ENCODE peak calls at places on chromosomes 12 and 14, in seven cellular contexts. One of them, this sample, is unnamed.

GRCh38 chr12:47722926-47723631 is 2.2 kb downstream of the ENDOU start:
- DNase-seq in T-cell: no peak
- DNase-seq in foreskin fibroblast: no peak
- DNase-seq in C1 segment of cervical spinal cord: no peak
- DNase-seq in NCI-H524: no peak
- DNase-seq in NCI-H748 treated with DMSO at 0.1 percent for 48 hours: no peak
- DNase-seq in adrenal gland: no peak
- DNase-seq in this sample: no peak

GRCh38 chr14:38197001-38197760 is 10.5 kb upstream of the SSTR1 start:
- DNase-seq in NCI-H524: no peak
- DNase-seq in foreskin fibroblast: peak; percentile 33
- DNase-seq in adrenal gland: no peak
- DNase-seq in NCI-H748 treated with DMSO at 0.1 percent for 48 hours: no peak
- DNase-seq in C1 segment of cervical spinal cord: no peak
- DNase-seq in T-cell: no peak
- DNase-seq in this sample: peak; percentile 23

GRCh38 chr12:48263617-48264016 is 60.5 kb upstream of the OR10AD1 start:
- DNase-seq in NCI-H748 treated with DMSO at 0.1 percent for 48 hours: no peak
- DNase-seq in T-cell: no peak
- DNase-seq in adrenal gland: no peak
- DNase-seq in C1 segment of cervical spinal cord: no peak
- DNase-seq in foreskin fibroblast: no peak
- DNase-seq in NCI-H524: no peak
- DNase-seq in this sample: no peak

GRCh38 chr14:73502017-73502619 is 11.4 kb downstream of the RIOX1 start:
- DNase-seq in C1 segment of cervical spinal cord: no peak
- DNase-seq in T-cell: no peak
- DNase-seq in NCI-H524: no peak
- DNase-seq in adrenal gland: no peak
- DNase-seq in foreskin fibroblast: peak; percentile 68
- DNase-seq in NCI-H748 treated with DMSO at 0.1 percent for 48 hours: no peak
- DNase-seq in this sample: no peak

GRCh38 chr12:46664771-46665287 is 161.0 kb downstream of the SLC38A4 start:
- DNase-seq in NCI-H524: no peak
- DNase-seq in C1 segment of cervical spinal cord: no peak
- DNase-seq in foreskin fibroblast: peak; percentile 94
- DNase-seq in adrenal gland: peak; percentile 41
- DNase-seq in T-cell: no peak
- DNase-seq in NCI-H748 treated with DMSO at 0.1 percent for 48 hours: peak; percentile 27
- DNase-seq in this sample: peak; percentile 72

GRCh38 chr12:52945389-52946232 is 3.3 kb upstream of the KRT18 start:
- DNase-seq in foreskin fibroblast: peak; percentile 31
- DNase-seq in adrenal gland: no peak
- DNase-seq in NCI-H524: no peak
- DNase-seq in NCI-H748 treated with DMSO at 0.1 percent for 48 hours: no peak
- DNase-seq in T-cell: no peak
- DNase-seq in C1 segment of cervical spinal cord: no peak
- DNase-seq in this sample: no peak

GRCh38 chr12:79688376-79689040 is 2.3 kb downstream of the PAWR start:
- DNase-seq in NCI-H524: no peak
- DNase-seq in C1 segment of cervical spinal cord: no peak
- DNase-seq in adrenal gland: no peak
- DNase-seq in T-cell: no peak
- DNase-seq in foreskin fibroblast: no peak
- DNase-seq in NCI-H748 treated with DMSO at 0.1 percent for 48 hours: no peak
- DNase-seq in this sample: no peak

GRCh38 chr12:126663304-126664094 is 1598.3 kb downstream of the AACS start:
- DNase-seq in foreskin fibroblast: peak; percentile 7
- DNase-seq in NCI-H524: peak; percentile 37
- DNase-seq in adrenal gland: no peak
- DNase-seq in NCI-H748 treated with DMSO at 0.1 percent for 48 hours: peak; percentile 82
- DNase-seq in T-cell: no peak
- DNase-seq in C1 segment of cervical spinal cord: no peak
- DNase-seq in this sample: no peak

GRCh38 chr12:113048716-113049127 is 7.8 kb upstream of the DTX1 start:
- DNase-seq in NCI-H524: peak; percentile 63
- DNase-seq in foreskin fibroblast: peak; percentile 80
- DNase-seq in adrenal gland: peak; percentile 64
- DNase-seq in T-cell: peak; percentile 64
- DNase-seq in NCI-H748 treated with DMSO at 0.1 percent for 48 hours: peak; percentile 55
- DNase-seq in C1 segment of cervical spinal cord: peak; percentile 13
- DNase-seq in this sample: peak; percentile 62

GRCh38 chr12:43728117-43728516 is 30.5 kb downstream of the PUS7L start:
- DNase-seq in adrenal gland: no peak
- DNase-seq in NCI-H524: peak; percentile 1
- DNase-seq in NCI-H748 treated with DMSO at 0.1 percent for 48 hours: no peak
- DNase-seq in C1 segment of cervical spinal cord: no peak
- DNase-seq in T-cell: no peak
- DNase-seq in foreskin fibroblast: no peak
- DNase-seq in this sample: no peak

GRCh38 chr12:76024942-76025600 is 6.5 kb downstream of the PHLDA1 start:
- DNase-seq in NCI-H524: no peak
- DNase-seq in foreskin fibroblast: peak; percentile 91
- DNase-seq in T-cell: no peak
- DNase-seq in C1 segment of cervical spinal cord: no peak
- DNase-seq in adrenal gland: no peak
- DNase-seq in NCI-H748 treated with DMSO at 0.1 percent for 48 hours: no peak
- DNase-seq in this sample: no peak

GRCh38 chr12:106913456-106913855 is 42.3 kb upstream of the TMEM263 start:
- DNase-seq in adrenal gland: no peak
- DNase-seq in NCI-H524: no peak
- DNase-seq in foreskin fibroblast: no peak
- DNase-seq in C1 segment of cervical spinal cord: no peak
- DNase-seq in T-cell: no peak
- DNase-seq in NCI-H748 treated with DMSO at 0.1 percent for 48 hours: no peak
- DNase-seq in this sample: no peak

GRCh38 chr14:104805941-104806624 is 5.2 kb downstream of the ZBTB42 start:
- DNase-seq in foreskin fibroblast: no peak
- DNase-seq in adrenal gland: no peak
- DNase-seq in NCI-H524: no peak
- DNase-seq in NCI-H748 treated with DMSO at 0.1 percent for 48 hours: no peak
- DNase-seq in T-cell: no peak
- DNase-seq in C1 segment of cervical spinal cord: no peak
- DNase-seq in this sample: no peak

GRCh38 chr12:120115692-120116442 is 686 bp downstream of the RAB35 start:
- DNase-seq in foreskin fibroblast: peak; percentile 61
- DNase-seq in adrenal gland: peak; percentile 59
- DNase-seq in T-cell: no peak
- DNase-seq in NCI-H748 treated with DMSO at 0.1 percent for 48 hours: no peak
- DNase-seq in NCI-H524: peak; percentile 37
- DNase-seq in C1 segment of cervical spinal cord: no peak
- DNase-seq in this sample: no peak

GRCh38 chr14:78327426-78328210 is 157.4 kb downstream of the NRXN3 start:
- DNase-seq in T-cell: no peak
- DNase-seq in NCI-H524: no peak
- DNase-seq in foreskin fibroblast: no peak
- DNase-seq in NCI-H748 treated with DMSO at 0.1 percent for 48 hours: no peak
- DNase-seq in C1 segment of cervical spinal cord: no peak
- DNase-seq in adrenal gland: no peak
- DNase-seq in this sample: no peak

This sample was measured in DMS153.